ENCODE peak calls at places on chromosomes 1 and 21, in eight cellular contexts. One of them, this sample, is unnamed.

GRCh38 chr21:33383056-33383888 is 19.9 kb upstream of the IFNGR2 start:
- DNase-seq in amygdala: no peak
- DNase-seq in HEK293T: no peak
- DNase-seq in T-helper 22 cell: peak
- DNase-seq in ACHN: peak
- DNase-seq in Karpas-422: peak
- DNase-seq in activated CD4-positive, alpha-beta T cell treated with anti-CD3 and anti-CD28 coated beads for 48 hours: peak
- DNase-seq in HCT116: peak
- DNase-seq in this sample: peak

GRCh38 chr1:156379420-156380165 is 10.6 kb downstream of the RHBG start:
- DNase-seq in amygdala: no peak
- DNase-seq in HEK293T: peak
- DNase-seq in T-helper 22 cell: no peak
- DNase-seq in ACHN: peak
- DNase-seq in Karpas-422: no peak
- DNase-seq in activated CD4-positive, alpha-beta T cell treated with anti-CD3 and anti-CD28 coated beads for 48 hours: no peak
- DNase-seq in HCT116: no peak
- DNase-seq in this sample: no peak

GRCh38 chr1:42420145-42420544 is 35.7 kb downstream of the ZMYND12 start:
- DNase-seq in amygdala: no peak
- DNase-seq in HEK293T: no peak
- DNase-seq in T-helper 22 cell: no peak
- DNase-seq in ACHN: no peak
- DNase-seq in Karpas-422: no peak
- DNase-seq in activated CD4-positive, alpha-beta T cell treated with anti-CD3 and anti-CD28 coated beads for 48 hours: no peak
- DNase-seq in HCT116: no peak
- DNase-seq in this sample: no peak

GRCh38 chr1:151508721-151509292 is 2.4 kb upstream of the CGN start:
- DNase-seq in amygdala: no peak
- DNase-seq in HEK293T: no peak
- DNase-seq in T-helper 22 cell: no peak
- DNase-seq in ACHN: no peak
- DNase-seq in Karpas-422: peak
- DNase-seq in activated CD4-positive, alpha-beta T cell treated with anti-CD3 and anti-CD28 coated beads for 48 hours: no peak
- DNase-seq in HCT116: peak
- DNase-seq in this sample: no peak

GRCh38 chr1:41496080-41497055 is 11.9 kb upstream of the EDN2 start:
- DNase-seq in amygdala: no peak
- DNase-seq in HEK293T: peak
- DNase-seq in T-helper 22 cell: no peak
- DNase-seq in ACHN: peak
- DNase-seq in Karpas-422: no peak
- DNase-seq in activated CD4-positive, alpha-beta T cell treated with anti-CD3 and anti-CD28 coated beads for 48 hours: peak
- DNase-seq in HCT116: peak
- DNase-seq in this sample: peak

GRCh38 chr1:93636712-93637111 is 44.9 kb downstream of the BCAR3 start:
- DNase-seq in amygdala: no peak
- DNase-seq in HEK293T: no peak
- DNase-seq in T-helper 22 cell: no peak
- DNase-seq in ACHN: no peak
- DNase-seq in Karpas-422: no peak
- DNase-seq in activated CD4-positive, alpha-beta T cell treated with anti-CD3 and anti-CD28 coated beads for 48 hours: no peak
- DNase-seq in HCT116: no peak
- DNase-seq in this sample: no peak

GRCh38 chr1:25743164-25744139 is 56.5 kb upstream of the SELENON start:
- DNase-seq in amygdala: peak
- DNase-seq in HEK293T: no peak
- DNase-seq in T-helper 22 cell: no peak
- DNase-seq in ACHN: no peak
- DNase-seq in Karpas-422: no peak
- DNase-seq in activated CD4-positive, alpha-beta T cell treated with anti-CD3 and anti-CD28 coated beads for 48 hours: no peak
- DNase-seq in HCT116: no peak
- DNase-seq in this sample: peak

GRCh38 chr1:36327421-36328087 is 4.1 kb upstream of the EVA1B start:
- DNase-seq in amygdala: no peak
- DNase-seq in HEK293T: no peak
- DNase-seq in T-helper 22 cell: no peak
- DNase-seq in ACHN: no peak
- DNase-seq in Karpas-422: no peak
- DNase-seq in activated CD4-positive, alpha-beta T cell treated with anti-CD3 and anti-CD28 coated beads for 48 hours: no peak
- DNase-seq in HCT116: no peak
- DNase-seq in this sample: no peak

GRCh38 chr1:91699339-91699970 is 186.5 kb downstream of the TGFBR3 start:
- DNase-seq in amygdala: no peak
- DNase-seq in HEK293T: no peak
- DNase-seq in T-helper 22 cell: no peak
- DNase-seq in ACHN: no peak
- DNase-seq in Karpas-422: no peak
- DNase-seq in activated CD4-positive, alpha-beta T cell treated with anti-CD3 and anti-CD28 coated beads for 48 hours: no peak
- DNase-seq in HCT116: no peak
- DNase-seq in this sample: no peak

GRCh38 chr1:209742409-209743144 is 13.3 kb upstream of the TRAF3IP3 start:
- DNase-seq in amygdala: no peak
- DNase-seq in HEK293T: no peak
- DNase-seq in T-helper 22 cell: no peak
- DNase-seq in ACHN: peak
- DNase-seq in Karpas-422: peak
- DNase-seq in activated CD4-positive, alpha-beta T cell treated with anti-CD3 and anti-CD28 coated beads for 48 hours: no peak
- DNase-seq in HCT116: no peak
- DNase-seq in this sample: no peak

GRCh38 chr1:24454684-24455091 is 39.1 kb downstream of the NIPAL3 start:
- DNase-seq in amygdala: no peak
- DNase-seq in HEK293T: no peak
- DNase-seq in T-helper 22 cell: no peak
- DNase-seq in ACHN: no peak
- DNase-seq in Karpas-422: no peak
- DNase-seq in activated CD4-positive, alpha-beta T cell treated with anti-CD3 and anti-CD28 coated beads for 48 hours: no peak
- DNase-seq in HCT116: no peak
- DNase-seq in this sample: no peak

GRCh38 chr1:22717038-22717758 is 6.6 kb downstream of the EPHB2 start:
- DNase-seq in amygdala: no peak
- DNase-seq in HEK293T: no peak
- DNase-seq in T-helper 22 cell: no peak
- DNase-seq in ACHN: no peak
- DNase-seq in Karpas-422: no peak
- DNase-seq in activated CD4-positive, alpha-beta T cell treated with anti-CD3 and anti-CD28 coated beads for 48 hours: no peak
- DNase-seq in HCT116: no peak
- DNase-seq in this sample: no peak

GRCh38 chr1:181062800-181063428 is 25.6 kb upstream of the IER5 start:
- DNase-seq in amygdala: no peak
- DNase-seq in HEK293T: no peak
- DNase-seq in T-helper 22 cell: no peak
- DNase-seq in ACHN: no peak
- DNase-seq in Karpas-422: peak
- DNase-seq in activated CD4-positive, alpha-beta T cell treated with anti-CD3 and anti-CD28 coated beads for 48 hours: peak
- DNase-seq in HCT116: no peak
- DNase-seq in this sample: no peak

This sample was measured in breast epithelium.